ENCODE peak calls at places on chromosomes 3 and 15, in four cellular contexts. M is iPS-NIHi11, Q is bronchial epithelial cell, E is nucleus accumbens. H is an unnamed sample.

GRCh38 chr3:131728898-131729297 is 226.1 kb upstream of the MRPL3 start:
- DNase-seq in Q (peak; percentile 17), E (no peak), M (no peak), H (no peak)

GRCh38 chr15:33964665-33965040 is 3.6 kb upstream of the CHRM5 start:
- DNase-seq in Q (no peak), E (no peak), M (no peak), H (no peak)

GRCh38 chr15:42184313-42184712 is 23.8 kb downstream of the VPS39 start:
- DNase-seq in E (no peak), M (no peak), Q (no peak), H (no peak)

GRCh38 chr15:57703387-57703786 is 3.1 kb upstream of the POLR2M start:
- DNase-seq in M (no peak), Q (no peak), E (no peak), H (no peak)

GRCh38 chr3:29144807-29145206 is 136.1 kb upstream of the RBMS3 start:
- DNase-seq in M (no peak), E (no peak), Q (peak; percentile 18), H (no peak)

GRCh38 chr15:59688383-59688887 is 685 bp downstream of the BNIP2 start:
- DNase-seq in E (no peak), M (no peak), Q (peak; percentile 69), H (no peak)

GRCh38 chr3:36372534-36372935 is 7.8 kb upstream of the STAC start:
- DNase-seq in E (no peak), M (no peak), Q (peak; percentile 69), H (no peak)

GRCh38 chr3:40546811-40547210 is 22.1 kb downstream of the ZNF621 start:
- DNase-seq in E (no peak), Q (peak; percentile 57), M (no peak), H (no peak)

GRCh38 chr3:122969585-122970453 is 57.7 kb downstream of the SEMA5B start:
- DNase-seq in M (no peak), Q (peak; percentile 63), E (no peak), H (no peak)

GRCh38 chr3:138945646-138946553 is 1.0 kb downstream of the FOXL2 start:
- DNase-seq in Q (peak; percentile 45), E (no peak), M (peak; percentile 35), H (peak; percentile 42)

GRCh38 chr3:134314588-134315285 is 59.5 kb downstream of the AMOTL2 start:
- DNase-seq in M (no peak), E (no peak), Q (no peak), H (no peak)

GRCh38 chr3:16377196-16377595 is 112.2 kb downstream of the OXNAD1 start:
- DNase-seq in E (no peak), Q (no peak), M (no peak), H (no peak)

GRCh38 chr3:150362515-150363302 is 45.4 kb upstream of the TSC22D2 start:
- DNase-seq in E (no peak), M (no peak), Q (peak; percentile 95), H (no peak)

GRCh38 chr3:54344601-54345216 is 222.4 kb downstream of the CACNA2D3 start:
- DNase-seq in Q (no peak), E (no peak), M (no peak), H (no peak)

H was measured in nephron progenitor cell.